ENCODE peak calls at places on chromosome X, in eight cellular contexts. One of them, this sample, is unnamed.

GRCh38 chrX:25925956-25926355 is 212.2 kb upstream of the MAGEB18 start:
- DNase-seq in H9: no peak
- DNase-seq in progenitor cell of endocrine pancreas: no peak
- DNase-seq in uterus: no peak
- DNase-seq in GM04504: no peak
- DNase-seq in NCI-H1930: no peak
- DNase-seq in NCI-H226: no peak
- DNase-seq in ELF-1: no peak
- DNase-seq in this sample: no peak

GRCh38 chrX:155747520-155747919 is 133.6 kb upstream of the VAMP7 start:
- DNase-seq in NCI-H226: peak; percentile 26
- DNase-seq in NCI-H1930: no peak
- DNase-seq in H9: no peak
- DNase-seq in ELF-1: no peak
- DNase-seq in GM04504: no peak
- DNase-seq in progenitor cell of endocrine pancreas: no peak
- DNase-seq in uterus: peak; percentile 20
- DNase-seq in this sample: no peak

GRCh38 chrX:53188763-53189162 is 36.2 kb downstream of the KDM5C start:
- DNase-seq in GM04504: no peak
- DNase-seq in H9: no peak
- DNase-seq in uterus: no peak
- DNase-seq in NCI-H1930: no peak
- DNase-seq in NCI-H226: no peak
- DNase-seq in ELF-1: no peak
- DNase-seq in progenitor cell of endocrine pancreas: no peak
- DNase-seq in this sample: no peak

GRCh38 chrX:34559325-34559724 is 97.8 kb downstream of the TMEM47 start:
- DNase-seq in GM04504: no peak
- DNase-seq in NCI-H1930: no peak
- DNase-seq in ELF-1: peak; percentile 72
- DNase-seq in uterus: no peak
- DNase-seq in NCI-H226: no peak
- DNase-seq in progenitor cell of endocrine pancreas: no peak
- DNase-seq in H9: peak; percentile 92
- DNase-seq in this sample: no peak

GRCh38 chrX:10106801-10107200 is 50.0 kb upstream of the CLCN4 start:
- DNase-seq in NCI-H1930: no peak
- DNase-seq in NCI-H226: no peak
- DNase-seq in ELF-1: no peak
- DNase-seq in GM04504: no peak
- DNase-seq in progenitor cell of endocrine pancreas: no peak
- DNase-seq in H9: no peak
- DNase-seq in uterus: no peak
- DNase-seq in this sample: no peak

GRCh38 chrX:11786862-11787261 is 28.8 kb downstream of the MSL3 start:
- DNase-seq in ELF-1: no peak
- DNase-seq in uterus: no peak
- DNase-seq in GM04504: no peak
- DNase-seq in NCI-H226: no peak
- DNase-seq in H9: no peak
- DNase-seq in progenitor cell of endocrine pancreas: no peak
- DNase-seq in NCI-H1930: no peak
- DNase-seq in this sample: no peak

GRCh38 chrX:15998350-15998749 is 125.0 kb upstream of the GRPR start:
- DNase-seq in progenitor cell of endocrine pancreas: no peak
- DNase-seq in uterus: no peak
- DNase-seq in NCI-H1930: no peak
- DNase-seq in H9: no peak
- DNase-seq in GM04504: no peak
- DNase-seq in NCI-H226: no peak
- DNase-seq in ELF-1: no peak
- DNase-seq in this sample: no peak

GRCh38 chrX:15310117-15310516 is 5.3 kb downstream of the ASB11 start:
- DNase-seq in ELF-1: no peak
- DNase-seq in GM04504: no peak
- DNase-seq in progenitor cell of endocrine pancreas: no peak
- DNase-seq in uterus: no peak
- DNase-seq in NCI-H226: no peak
- DNase-seq in NCI-H1930: no peak
- DNase-seq in H9: no peak
- DNase-seq in this sample: peak; percentile 57

GRCh38 chrX:13891367-13892146 is 74.7 kb upstream of the GPM6B start:
- DNase-seq in ELF-1: no peak
- DNase-seq in H9: no peak
- DNase-seq in NCI-H1930: no peak
- DNase-seq in uterus: no peak
- DNase-seq in NCI-H226: no peak
- DNase-seq in GM04504: no peak
- DNase-seq in progenitor cell of endocrine pancreas: no peak
- DNase-seq in this sample: no peak

GRCh38 chrX:2450681-2451080 is 50.1 kb downstream of the DHRSX start:
- DNase-seq in NCI-H226: no peak
- DNase-seq in uterus: no peak
- DNase-seq in ELF-1: no peak
- DNase-seq in progenitor cell of endocrine pancreas: no peak
- DNase-seq in NCI-H1930: no peak
- DNase-seq in GM04504: no peak
- DNase-seq in H9: no peak
- DNase-seq in this sample: no peak

GRCh38 chrX:68252664-68253063 is 180.6 kb downstream of the OPHN1 start:
- DNase-seq in progenitor cell of endocrine pancreas: no peak
- DNase-seq in NCI-H1930: no peak
- DNase-seq in uterus: no peak
- DNase-seq in H9: no peak
- DNase-seq in ELF-1: no peak
- DNase-seq in NCI-H226: no peak
- DNase-seq in GM04504: no peak
- DNase-seq in this sample: no peak

GRCh38 chrX:22430701-22431100 is 158.0 kb downstream of the CBLL2 start:
- DNase-seq in GM04504: no peak
- DNase-seq in ELF-1: no peak
- DNase-seq in uterus: no peak
- DNase-seq in NCI-H1930: no peak
- DNase-seq in H9: no peak
- DNase-seq in NCI-H226: no peak
- DNase-seq in progenitor cell of endocrine pancreas: no peak
- DNase-seq in this sample: no peak

GRCh38 chrX:72609313-72609712 is 36.7 kb upstream of the HDAC8 start:
- DNase-seq in NCI-H1930: no peak
- DNase-seq in progenitor cell of endocrine pancreas: no peak
- DNase-seq in ELF-1: no peak
- DNase-seq in GM04504: no peak
- DNase-seq in NCI-H226: no peak
- DNase-seq in uterus: no peak
- DNase-seq in H9: no peak
- DNase-seq in this sample: no peak

GRCh38 chrX:74259879-74260491 is 44.0 kb upstream of the ZCCHC13 start:
- DNase-seq in H9: peak; percentile 95
- DNase-seq in progenitor cell of endocrine pancreas: no peak
- DNase-seq in GM04504: no peak
- DNase-seq in uterus: no peak
- DNase-seq in NCI-H226: no peak
- DNase-seq in NCI-H1930: no peak
- DNase-seq in ELF-1: peak; percentile 96
- DNase-seq in this sample: no peak

GRCh38 chrX:8971116-8971515 is 62.8 kb downstream of the FAM9B start:
- DNase-seq in GM04504: no peak
- DNase-seq in H9: no peak
- DNase-seq in progenitor cell of endocrine pancreas: no peak
- DNase-seq in uterus: no peak
- DNase-seq in NCI-H1930: no peak
- DNase-seq in ELF-1: no peak
- DNase-seq in NCI-H226: peak; percentile 7
- DNase-seq in this sample: peak; percentile 28

This sample was measured in myocyte.